ENCODE peak calls at places on chromosomes 7 and 10, in nine cellular contexts. E is spleen, W is transverse colon, M is K562, Q is GM23338, H is sigmoid colon, C is SK-N-MC, I is stomach, F is HL-60. N is an unnamed sample.

GRCh38 chr10:102043456-102043855 is 12.5 kb downstream of the ARMH3 start:
- DNase-seq in E (no peak), W (no peak), M (no peak), Q (no peak), H (no peak), C (no peak), I (no peak), F (no peak), N (no peak)

GRCh38 chr7:24216576-24217116 is 67.3 kb upstream of the NPY start:
- DNase-seq in E (no peak), W (no peak), M (no peak), Q (no peak), H (no peak), C (no peak), I (no peak), F (no peak), N (no peak)

GRCh38 chr7:133509822-133510221 is 256.9 kb downstream of the EXOC4 start:
- DNase-seq in E (no peak), W (no peak), M (no peak), Q (no peak), H (no peak), C (no peak), I (no peak), F (no peak), N (no peak)

GRCh38 chr10:14571866-14572507 is 202.7 kb downstream of the FAM107B start:
- DNase-seq in E (peak), W (no peak), M (no peak), Q (no peak), H (no peak), C (no peak), I (peak), F (no peak), N (no peak)

GRCh38 chr10:112763916-112764520 is 186.0 kb upstream of the TCF7L2 start:
- DNase-seq in E (no peak), W (no peak), M (no peak), Q (no peak), H (no peak), C (no peak), I (no peak), F (no peak), N (no peak)

GRCh38 chr10:129622736-129623135 is 155.7 kb downstream of the MGMT start:
- DNase-seq in E (no peak), W (no peak), M (no peak), Q (peak), H (no peak), C (no peak), I (no peak), F (no peak), N (no peak)

GRCh38 chr7:12623885-12624498 is 53.5 kb downstream of the SCIN start:
- DNase-seq in E (no peak), W (no peak), M (peak), Q (peak), H (no peak), C (no peak), I (no peak), F (no peak), N (no peak)

GRCh38 chr7:35694161-35694783 is 663 bp downstream of the HERPUD2 start:
- DNase-seq in E (no peak), W (no peak), M (peak), Q (no peak), H (peak), C (no peak), I (no peak), F (no peak), N (no peak)

GRCh38 chr7:22819476-22819875 is 3.2 kb downstream of the TOMM7 start:
- DNase-seq in E (no peak), W (no peak), M (peak), Q (no peak), H (no peak), C (no peak), I (no peak), F (no peak), N (no peak)

GRCh38 chr7:129228633-129229032 is 3.8 kb downstream of the AHCYL2 start:
- DNase-seq in E (no peak), W (no peak), M (no peak), Q (no peak), H (no peak), C (no peak), I (no peak), F (no peak), N (no peak)

GRCh38 chr7:41733063-41733398 is 30.1 kb upstream of the INHBA start:
- DNase-seq in E (no peak), W (no peak), M (no peak), Q (no peak), H (no peak), C (no peak), I (no peak), F (no peak), N (no peak)

GRCh38 chr7:92963599-92963998 is 127.2 kb upstream of the CDK6 start:
- DNase-seq in E (no peak), W (no peak), M (no peak), Q (no peak), H (no peak), C (no peak), I (no peak), F (no peak), N (no peak)

GRCh38 chr7:7617550-7617949 is 23.0 kb upstream of the UMAD1 start:
- DNase-seq in E (no peak), W (no peak), M (peak), Q (no peak), H (no peak), C (no peak), I (no peak), F (no peak), N (no peak)

GRCh38 chr7:23184709-23185354 is 3.0 kb downstream of the NUP42 start:
- DNase-seq in E (no peak), W (peak), M (peak), Q (peak), H (no peak), C (no peak), I (no peak), F (no peak), N (no peak)

GRCh38 chr7:73865738-73866445 is 4.9 kb downstream of the TMEM270 start:
- DNase-seq in E (no peak), W (peak), M (peak), Q (peak), H (no peak), C (no peak), I (peak), F (no peak), N (no peak)

GRCh38 chr10:98536551-98536950 is 89.8 kb upstream of the HPS1 start:
- DNase-seq in E (no peak), W (peak), M (no peak), Q (peak), H (no peak), C (no peak), I (no peak), F (no peak), N (no peak)

GRCh38 chr10:114083040-114083439 is 39.4 kb downstream of the ADRB1 start:
- DNase-seq in E (no peak), W (no peak), M (no peak), Q (no peak), H (no peak), C (no peak), I (peak), F (no peak), N (no peak)

GRCh38 chr10:78700413-78700812 is 368.4 kb upstream of the ZMIZ1 start:
- DNase-seq in E (no peak), W (peak), M (no peak), Q (no peak), H (no peak), C (no peak), I (peak), F (peak), N (no peak)

GRCh38 chr7:29322023-29322712 is 127.6 kb downstream of the CHN2 start:
- DNase-seq in E (no peak), W (no peak), M (no peak), Q (no peak), H (no peak), C (no peak), I (no peak), F (no peak), N (no peak)

GRCh38 chr7:29318853-29319718 is 124.5 kb downstream of the CHN2 start:
- DNase-seq in E (no peak), W (no peak), M (no peak), Q (no peak), H (no peak), C (no peak), I (no peak), F (no peak), N (no peak)

GRCh38 chr7:29320577-29320976 is 126.0 kb downstream of the CHN2 start:
- DNase-seq in E (no peak), W (no peak), M (no peak), Q (no peak), H (no peak), C (no peak), I (no peak), F (no peak), N (no peak)

GRCh38 chr7:29315302-29316270 is 121.0 kb downstream of the CHN2 start:
- DNase-seq in E (no peak), W (no peak), M (no peak), Q (no peak), H (no peak), C (no peak), I (no peak), F (no peak), N (no peak)

DNA sequence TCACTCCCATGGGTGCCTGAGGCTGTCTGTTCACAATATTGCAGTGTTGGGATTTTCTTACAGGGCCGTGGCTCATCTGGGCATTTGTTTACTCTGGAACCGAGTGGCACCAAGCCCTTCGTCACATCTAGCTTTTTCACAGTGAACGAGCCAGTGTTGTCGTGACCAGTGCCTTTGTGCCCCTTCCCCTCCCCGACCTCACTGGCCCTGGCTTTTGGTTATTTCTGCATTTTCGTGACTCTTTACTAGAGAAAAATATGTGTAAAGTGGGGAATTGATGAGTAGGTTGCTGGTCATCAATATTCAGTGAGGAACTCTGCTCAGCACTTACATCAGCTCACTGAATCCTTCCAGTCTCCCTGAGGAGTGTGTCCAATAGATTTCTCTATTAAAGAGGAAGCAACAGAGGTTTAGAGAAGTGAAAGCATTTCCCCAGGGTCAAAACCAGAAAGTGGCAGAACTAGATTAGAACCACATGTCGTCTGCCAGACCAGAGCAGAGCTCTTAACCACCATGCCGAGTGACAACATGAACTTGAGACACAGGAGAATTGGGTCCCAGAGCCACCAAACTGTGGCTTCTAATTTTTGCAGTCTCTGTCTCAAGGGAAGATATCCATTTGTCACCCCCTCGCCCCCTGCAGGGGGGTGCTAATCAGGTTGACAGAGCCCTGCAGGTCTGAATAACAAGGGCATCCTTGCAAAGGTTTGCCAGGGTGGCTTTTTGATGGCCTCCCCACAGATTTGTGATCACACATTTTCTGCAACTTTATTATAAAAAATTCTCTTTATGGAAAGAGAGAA is 125.3 kb downstream of the CHN2 start:
- DNase-seq in E (no peak), W (no peak), M (no peak), Q (peak), H (no peak), C (no peak), I (no peak), F (peak), N (no peak)
- H3K27ac ChIP-seq in E (no peak), W (no peak), M (no peak), Q (no peak), H (no peak), C (peak), I (no peak), F (no peak), N (no peak)

DNA sequence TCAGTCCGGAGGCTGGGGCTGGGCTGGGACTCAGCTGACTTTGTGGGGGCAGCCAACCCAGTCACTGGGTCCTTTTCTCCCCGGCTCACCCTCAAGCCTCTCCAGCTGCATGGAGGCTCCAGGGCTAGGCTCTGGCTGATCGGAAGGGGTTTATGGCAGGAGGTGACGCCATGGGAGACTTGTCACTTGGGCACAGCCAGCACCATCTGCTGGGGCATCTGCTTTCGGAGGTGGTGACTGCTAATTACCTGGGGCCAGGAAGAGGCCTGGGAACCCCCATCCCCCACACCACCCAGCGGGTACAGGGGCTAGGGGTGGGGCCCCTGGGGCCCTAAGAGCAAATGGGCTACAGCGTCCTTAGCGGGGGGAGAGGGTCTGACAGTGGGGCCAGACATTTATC is 1.5 kb upstream of the LFNG start:
- DNase-seq in E (no peak), W (peak), M (no peak), Q (no peak), H (no peak), C (no peak), I (no peak), F (no peak), N (no peak)
- H3K4me3 ChIP-seq in E (no peak), W (no peak), M (no peak), Q (peak), H (no peak), C (no peak), I (no peak), F (no peak), N (no peak)

GRCh38 chr7:157568785-157569584 is 232.2 kb downstream of the DNAJB6 start:
- DNase-seq in E (peak), W (peak), M (no peak), Q (peak), H (peak), C (no peak), I (peak), F (no peak), N (no peak)
- TF ChIP-seq POLR2AphosphoS5 in E (peak), W (no peak), M (no peak), Q (no peak), H (no peak), C (no peak), I (peak), F (no peak), N (no peak)

GRCh38 chr10:119735451-119735850 is 9.6 kb downstream of the INPP5F start:
- DNase-seq in E (no peak), W (no peak), M (no peak), Q (peak), H (no peak), C (no peak), I (no peak), F (no peak), N (no peak)

GRCh38 chr10:119736220-119736619 is 10.4 kb downstream of the INPP5F start:
- DNase-seq in E (no peak), W (no peak), M (no peak), Q (no peak), H (no peak), C (no peak), I (no peak), F (no peak), N (no peak)

GRCh38 chr10:119737039-119737663 is 11.3 kb downstream of the INPP5F start:
- DNase-seq in E (no peak), W (no peak), M (no peak), Q (no peak), H (no peak), C (no peak), I (no peak), F (no peak), N (no peak)

GRCh38 chr10:119737827-119738226 is 12.0 kb downstream of the INPP5F start:
- DNase-seq in E (no peak), W (peak), M (peak), Q (peak), H (no peak), C (no peak), I (no peak), F (no peak), N (no peak)

GRCh38 chr10:119734396-119735332 is 8.8 kb downstream of the INPP5F start:
- DNase-seq in E (no peak), W (no peak), M (no peak), Q (peak), H (no peak), C (no peak), I (no peak), F (no peak), N (no peak)
- H3K27ac ChIP-seq in E (no peak), W (no peak), M (no peak), Q (peak), H (no peak), C (no peak), I (no peak), F (no peak), N (no peak)